ENCODE peak calls at places on chromosomes 12 and 14, in five cellular contexts. L, S, K, X and T are unnamed samples.

GRCh38 chr12:14048949-14049545 is 67.6 kb upstream of the GRIN2B start:
- DNase-seq in K (no peak), L (no peak), X (no peak), S (no peak), T (no peak)

GRCh38 chr12:5506821-5507231 is 74.9 kb downstream of the NTF3 start:
- DNase-seq in X (no peak), L (no peak), S (no peak), K (peak; percentile 40), T (no peak)

GRCh38 chr12:129614221-129614885 is 289.5 kb downstream of the TMEM132D start:
- DNase-seq in L (no peak), S (no peak), X (no peak), K (no peak), T (no peak)

GRCh38 chr14:73242274-73242960 is 5.1 kb downstream of the PAPLN start:
- DNase-seq in L (no peak), X (no peak), K (no peak), S (no peak), T (no peak)

GRCh38 chr12:95738024-95738611 is 52.4 kb downstream of the NTN4 start:
- DNase-seq in K (no peak), S (no peak), X (no peak), L (no peak), T (no peak)

GRCh38 chr12:50103767-50104321 is at the start of gene GPD1:
- DNase-seq in L (no peak), X (peak; percentile 70), K (peak; percentile 54), S (no peak), T (peak; percentile 90)

GRCh38 chr12:70180140-70180539 is 63.1 kb upstream of the CNOT2 start:
- DNase-seq in S (no peak), L (no peak), X (no peak), K (no peak), T (no peak)

GRCh38 chr14:104510794-104511611 is 68.6 kb upstream of the C14orf180 start:
- DNase-seq in K (no peak), S (no peak), X (no peak), L (no peak), T (no peak)

GRCh38 chr14:30875788-30876053 is 1.4 kb downstream of the COCH start:
- DNase-seq in S (no peak), X (no peak), L (no peak), K (no peak), T (no peak)

GRCh38 chr12:55673638-55674037 is 34.1 kb downstream of the ITGA7 start:
- DNase-seq in K (no peak), S (no peak), L (no peak), X (no peak), T (no peak)

GRCh38 chr12:108511633-108512540 is 3.2 kb upstream of the FICD start:
- DNase-seq in S (peak; percentile 76), X (peak; percentile 71), L (no peak), K (peak; percentile 70), T (no peak)

GRCh38 chr12:18224745-18225144 is 36.6 kb upstream of the PIK3C2G start:
- DNase-seq in S (no peak), L (peak; percentile 9), X (no peak), K (peak; percentile 18), T (no peak)

GRCh38 chr14:73269729-73270651 is 32.7 kb downstream of the PAPLN start:
- DNase-seq in S (peak; percentile 38), K (peak; percentile 35), L (no peak), X (peak; percentile 57), T (peak; percentile 86)

GRCh38 chr14:100762089-100762515 is 35.4 kb downstream of the DLK1 start:
- DNase-seq in S (no peak), X (no peak), L (no peak), K (peak; percentile 72), T (no peak)

GRCh38 chr14:80954771-80955299 is 586 bp upstream of the TSHR start:
- DNase-seq in X (peak; percentile 70), K (peak; percentile 83), L (no peak), S (peak; percentile 83), T (peak; percentile 89)

GRCh38 chr12:39505025-39505424 is 62.1 kb upstream of the KIF21A start:
- DNase-seq in X (no peak), K (no peak), L (no peak), S (no peak), T (no peak)

GRCh38 chr12:107435520-107435919 is 250.1 kb upstream of the PWP1 start:
- DNase-seq in L (no peak), X (no peak), K (no peak), S (no peak), T (no peak)

GRCh38 chr14:67955241-67955640 is 135.7 kb downstream of the RAD51B start:
- DNase-seq in K (peak; percentile 20), X (no peak), S (no peak), L (no peak), T (no peak)

GRCh38 chr12:111442301-111443045 is 36.8 kb downstream of the SH2B3 start:
- DNase-seq in K (no peak), S (no peak), L (no peak), X (no peak), T (peak; percentile 63)

GRCh38 chr14:75467763-75468162 is 39.9 kb downstream of the JDP2 start:
- DNase-seq in X (no peak), S (no peak), L (no peak), K (no peak), T (peak; percentile 47)

GRCh38 chr12:120181991-120182631 is 12.4 kb downstream of the GCN1 start:
- DNase-seq in S (no peak), K (peak; percentile 68), L (peak; percentile 63), X (no peak), T (no peak)

GRCh38 chr12:45217846-45218245 is 2.0 kb downstream of the ANO6 start:
- DNase-seq in K (peak; percentile 21), X (no peak), S (no peak), L (no peak), T (no peak)

GRCh38 chr12:49962861-49963765 is 1.4 kb downstream of the AQP5 start:
- DNase-seq in X (no peak), S (no peak), L (no peak), K (peak; percentile 27), T (peak; percentile 93)

GRCh38 chr12:121057794-121058193 is 18.7 kb upstream of the OASL start:
- DNase-seq in X (no peak), K (no peak), L (no peak), S (no peak), T (no peak)

GRCh38 chr12:104182144-104182543 is 33.4 kb upstream of the TXNRD1 start:
- DNase-seq in K (peak; percentile 97), S (no peak), L (no peak), X (peak; percentile 66), T (peak; percentile 79)

GRCh38 chr12:1916396-1917171 is 1.9 kb downstream of the CACNA2D4 start:
- DNase-seq in X (peak; percentile 73), K (no peak), L (no peak), S (no peak), T (no peak)

GRCh38 chr12:6768385-6769002 is 2.3 kb downstream of the PTMS start:
- DNase-seq in L (no peak), X (no peak), S (no peak), K (peak; percentile 33), T (no peak)

GRCh38 chr12:64656429-64656828 is 46.1 kb downstream of the RASSF3 start:
- DNase-seq in S (no peak), K (no peak), X (no peak), L (no peak), T (no peak)

GRCh38 chr12:78887008-78887407 is 22.4 kb downstream of the SYT1 start:
- DNase-seq in X (no peak), S (no peak), L (no peak), K (peak; percentile 77), T (no peak)